ENCODE peak calls at places on chromosomes 16 and 17, in four cellular contexts. One of them, this sample, is unnamed.

GRCh38 chr16:73329363-73330306 is 281.7 kb upstream of the ZFHX3 start:
- DNase-seq in NCI-H1092 treated with DMSO at 0.1 percent for 48 hours: no peak
- DNase-seq in colonic mucosa: peak
- DNase-seq in A549: no peak
- DNase-seq in this sample: peak

GRCh38 chr16:86297391-86297790 is 212.9 kb upstream of the FOXF1 start:
- DNase-seq in NCI-H1092 treated with DMSO at 0.1 percent for 48 hours: no peak
- DNase-seq in colonic mucosa: no peak
- DNase-seq in A549: no peak
- DNase-seq in this sample: no peak

GRCh38 chr17:42521036-42521435 is 15.0 kb upstream of the NAGLU start:
- DNase-seq in NCI-H1092 treated with DMSO at 0.1 percent for 48 hours: no peak
- DNase-seq in colonic mucosa: no peak
- DNase-seq in A549: no peak
- DNase-seq in this sample: no peak

GRCh38 chr17:66715745-66716156 is 119.2 kb upstream of the CACNG5 start:
- DNase-seq in NCI-H1092 treated with DMSO at 0.1 percent for 48 hours: peak
- DNase-seq in colonic mucosa: peak
- DNase-seq in A549: peak
- DNase-seq in this sample: peak

GRCh38 chr17:61556224-61557188 is 34.5 kb downstream of the NACA2 start:
- DNase-seq in NCI-H1092 treated with DMSO at 0.1 percent for 48 hours: no peak
- DNase-seq in colonic mucosa: no peak
- DNase-seq in A549: no peak
- DNase-seq in this sample: no peak

GRCh38 chr17:44005865-44006580 is 1.6 kb downstream of the NAGS start:
- DNase-seq in NCI-H1092 treated with DMSO at 0.1 percent for 48 hours: no peak
- DNase-seq in colonic mucosa: peak
- DNase-seq in A549: peak
- DNase-seq in this sample: no peak

GRCh38 chr16:66342294-66342900 is 24.1 kb upstream of the CDH5 start:
- DNase-seq in NCI-H1092 treated with DMSO at 0.1 percent for 48 hours: peak
- DNase-seq in colonic mucosa: no peak
- DNase-seq in A549: peak
- DNase-seq in this sample: no peak

GRCh38 chr17:7673239-7673638 is 14.1 kb downstream of the TP53 start:
- DNase-seq in NCI-H1092 treated with DMSO at 0.1 percent for 48 hours: no peak
- DNase-seq in colonic mucosa: peak
- DNase-seq in A549: peak
- DNase-seq in this sample: no peak

GRCh38 chr17:17515921-17516295 is 19.7 kb upstream of the RASD1 start:
- DNase-seq in NCI-H1092 treated with DMSO at 0.1 percent for 48 hours: no peak
- DNase-seq in colonic mucosa: no peak
- DNase-seq in A549: no peak
- DNase-seq in this sample: no peak

GRCh38 chr16:28089992-28090365 is 26.5 kb upstream of the GSG1L start:
- DNase-seq in NCI-H1092 treated with DMSO at 0.1 percent for 48 hours: no peak
- DNase-seq in colonic mucosa: no peak
- DNase-seq in A549: no peak
- DNase-seq in this sample: peak

GRCh38 chr17:45123930-45124796 is 8.2 kb downstream of the PLCD3 start:
- DNase-seq in NCI-H1092 treated with DMSO at 0.1 percent for 48 hours: no peak
- DNase-seq in colonic mucosa: peak
- DNase-seq in A549: peak
- DNase-seq in this sample: no peak

GRCh38 chr16:9302102-9302501 is 210.7 kb downstream of the HAPSTR1 start:
- DNase-seq in NCI-H1092 treated with DMSO at 0.1 percent for 48 hours: no peak
- DNase-seq in colonic mucosa: peak
- DNase-seq in A549: no peak
- DNase-seq in this sample: no peak

GRCh38 chr16:87956771-87957279 is 5.6 kb downstream of the BANP start:
- DNase-seq in NCI-H1092 treated with DMSO at 0.1 percent for 48 hours: no peak
- DNase-seq in colonic mucosa: no peak
- DNase-seq in A549: peak
- DNase-seq in this sample: no peak

GRCh38 chr17:78252111-78252634 is 20.7 kb downstream of the TMEM235 start:
- DNase-seq in NCI-H1092 treated with DMSO at 0.1 percent for 48 hours: no peak
- DNase-seq in colonic mucosa: peak
- DNase-seq in A549: no peak
- DNase-seq in this sample: no peak

GRCh38 chr17:17140590-17140980 is 65.5 kb downstream of the PLD6 start:
- DNase-seq in NCI-H1092 treated with DMSO at 0.1 percent for 48 hours: no peak
- DNase-seq in colonic mucosa: no peak
- DNase-seq in A549: peak
- DNase-seq in this sample: no peak

GRCh38 chr16:27922433-27922832 is 141.1 kb downstream of the GSG1L start:
- DNase-seq in NCI-H1092 treated with DMSO at 0.1 percent for 48 hours: no peak
- DNase-seq in colonic mucosa: no peak
- DNase-seq in A549: no peak
- DNase-seq in this sample: no peak

This sample was measured in head of caudate nucleus.